ENCODE peak calls at places on chromosomes 3 and 15, in eight cellular contexts. One of them, this sample, is unnamed.

GRCh38 chr3:194548346-194549321 is 61.8 kb upstream of the ATP13A3 start:
- DNase-seq in HepG2: no peak
- DNase-seq in A549: no peak
- DNase-seq in ovary: no peak
- DNase-seq in suprapubic skin: no peak
- DNase-seq in SK-N-SH: no peak
- DNase-seq in GM12878: no peak
- DNase-seq in stomach: no peak
- DNase-seq in this sample: no peak

GRCh38 chr15:66802087-66803001 is 100.3 kb downstream of the SMAD6 start:
- DNase-seq in HepG2: no peak
- DNase-seq in SK-N-SH: no peak
- DNase-seq in suprapubic skin: peak; percentile 66
- DNase-seq in stomach: no peak
- DNase-seq in A549: no peak
- DNase-seq in GM12878: no peak
- DNase-seq in ovary: no peak
- DNase-seq in this sample: no peak

GRCh38 chr3:52523386-52524257 is 10.0 kb downstream of the NT5DC2 start:
- DNase-seq in SK-N-SH: peak; percentile 24
- DNase-seq in stomach: no peak
- DNase-seq in HepG2: no peak
- DNase-seq in A549: no peak
- DNase-seq in suprapubic skin: peak; percentile 61
- DNase-seq in ovary: peak; percentile 19
- DNase-seq in GM12878: no peak
- DNase-seq in this sample: peak; percentile 11

GRCh38 chr3:186298876-186299275 is 63.2 kb downstream of the DGKG start:
- DNase-seq in SK-N-SH: no peak
- DNase-seq in A549: peak; percentile 17
- DNase-seq in GM12878: no peak
- DNase-seq in stomach: no peak
- DNase-seq in ovary: no peak
- DNase-seq in HepG2: no peak
- DNase-seq in suprapubic skin: no peak
- DNase-seq in this sample: no peak

GRCh38 chr3:139607981-139608380 is 68.4 kb upstream of the RBP1 start:
- DNase-seq in HepG2: no peak
- DNase-seq in SK-N-SH: no peak
- DNase-seq in ovary: no peak
- DNase-seq in suprapubic skin: no peak
- DNase-seq in stomach: no peak
- DNase-seq in GM12878: no peak
- DNase-seq in A549: no peak
- DNase-seq in this sample: no peak

GRCh38 chr3:164459526-164460151 is 618.7 kb downstream of the SI start:
- DNase-seq in suprapubic skin: no peak
- DNase-seq in stomach: no peak
- DNase-seq in SK-N-SH: no peak
- DNase-seq in ovary: no peak
- DNase-seq in A549: no peak
- DNase-seq in GM12878: no peak
- DNase-seq in HepG2: no peak
- DNase-seq in this sample: no peak

GRCh38 chr3:155676252-155676981 is 68.5 kb downstream of the PLCH1 start:
- DNase-seq in ovary: no peak
- DNase-seq in A549: no peak
- DNase-seq in SK-N-SH: peak; percentile 39
- DNase-seq in HepG2: no peak
- DNase-seq in stomach: peak; percentile 43
- DNase-seq in suprapubic skin: no peak
- DNase-seq in GM12878: no peak
- DNase-seq in this sample: no peak

GRCh38 chr3:142609136-142609535 is 12.9 kb downstream of the PLS1 start:
- DNase-seq in suprapubic skin: no peak
- DNase-seq in stomach: no peak
- DNase-seq in SK-N-SH: no peak
- DNase-seq in A549: no peak
- DNase-seq in ovary: no peak
- DNase-seq in GM12878: no peak
- DNase-seq in HepG2: no peak
- DNase-seq in this sample: no peak

GRCh38 chr3:37417297-37418082 is 243.1 kb upstream of the LRRFIP2 start:
- DNase-seq in HepG2: peak; percentile 19
- DNase-seq in suprapubic skin: no peak
- DNase-seq in A549: no peak
- DNase-seq in GM12878: no peak
- DNase-seq in SK-N-SH: no peak
- DNase-seq in stomach: no peak
- DNase-seq in ovary: no peak
- DNase-seq in this sample: no peak

GRCh38 chr3:126493731-126494130 is 18.0 kb upstream of the ZXDC start:
- DNase-seq in suprapubic skin: no peak
- DNase-seq in A549: no peak
- DNase-seq in GM12878: no peak
- DNase-seq in HepG2: no peak
- DNase-seq in stomach: no peak
- DNase-seq in ovary: no peak
- DNase-seq in SK-N-SH: no peak
- DNase-seq in this sample: no peak

GRCh38 chr3:141231923-141232861 is 567 bp downstream of the PXYLP1 start:
- DNase-seq in ovary: peak; percentile 68
- DNase-seq in suprapubic skin: peak; percentile 76
- DNase-seq in GM12878: no peak
- DNase-seq in HepG2: no peak
- DNase-seq in stomach: peak; percentile 66
- DNase-seq in SK-N-SH: peak; percentile 67
- DNase-seq in A549: peak; percentile 31
- DNase-seq in this sample: no peak

GRCh38 chr15:35305906-35306305 is 220.8 kb upstream of the NANOGP8 start:
- DNase-seq in ovary: no peak
- DNase-seq in suprapubic skin: no peak
- DNase-seq in GM12878: no peak
- DNase-seq in stomach: no peak
- DNase-seq in A549: no peak
- DNase-seq in HepG2: no peak
- DNase-seq in SK-N-SH: no peak
- DNase-seq in this sample: no peak

GRCh38 chr3:168545591-168545990 is 449.9 kb upstream of the GOLIM4 start:
- DNase-seq in SK-N-SH: no peak
- DNase-seq in HepG2: no peak
- DNase-seq in GM12878: no peak
- DNase-seq in stomach: no peak
- DNase-seq in suprapubic skin: no peak
- DNase-seq in A549: no peak
- DNase-seq in ovary: no peak
- DNase-seq in this sample: no peak

GRCh38 chr3:138848696-138849095 is 14.0 kb upstream of the PIK3CB start:
- DNase-seq in SK-N-SH: no peak
- DNase-seq in A549: no peak
- DNase-seq in HepG2: no peak
- DNase-seq in stomach: no peak
- DNase-seq in GM12878: no peak
- DNase-seq in suprapubic skin: no peak
- DNase-seq in ovary: no peak
- DNase-seq in this sample: no peak

GRCh38 chr15:44087578-44088190 is 107.4 kb downstream of the FRMD5 start:
- DNase-seq in GM12878: no peak
- DNase-seq in stomach: no peak
- DNase-seq in HepG2: no peak
- DNase-seq in A549: peak; percentile 47
- DNase-seq in suprapubic skin: no peak
- DNase-seq in SK-N-SH: no peak
- DNase-seq in ovary: no peak
- DNase-seq in this sample: no peak

GRCh38 chr3:148882288-148882687 is 17.2 kb downstream of the CPA3 start:
- DNase-seq in stomach: no peak
- DNase-seq in SK-N-SH: no peak
- DNase-seq in suprapubic skin: no peak
- DNase-seq in HepG2: no peak
- DNase-seq in ovary: no peak
- DNase-seq in A549: no peak
- DNase-seq in GM12878: no peak
- DNase-seq in this sample: no peak

GRCh38 chr3:152241142-152242067 is 27.3 kb upstream of the MBNL1 start:
- DNase-seq in suprapubic skin: no peak
- DNase-seq in GM12878: no peak
- DNase-seq in ovary: no peak
- DNase-seq in HepG2: no peak
- DNase-seq in SK-N-SH: no peak
- DNase-seq in A549: no peak
- DNase-seq in stomach: no peak
- DNase-seq in this sample: no peak

GRCh38 chr3:152245498-152246175 is 23.1 kb upstream of the MBNL1 start:
- DNase-seq in GM12878: no peak
- DNase-seq in suprapubic skin: no peak
- DNase-seq in HepG2: no peak
- DNase-seq in stomach: no peak
- DNase-seq in SK-N-SH: no peak
- DNase-seq in A549: no peak
- DNase-seq in ovary: no peak
- DNase-seq in this sample: no peak

GRCh38 chr3:152243301-152243711 is 25.4 kb upstream of the MBNL1 start:
- DNase-seq in SK-N-SH: no peak
- DNase-seq in GM12878: peak; percentile 74
- DNase-seq in suprapubic skin: no peak
- DNase-seq in stomach: no peak
- DNase-seq in ovary: no peak
- DNase-seq in HepG2: peak; percentile 10
- DNase-seq in A549: no peak
- DNase-seq in this sample: no peak

DNA sequence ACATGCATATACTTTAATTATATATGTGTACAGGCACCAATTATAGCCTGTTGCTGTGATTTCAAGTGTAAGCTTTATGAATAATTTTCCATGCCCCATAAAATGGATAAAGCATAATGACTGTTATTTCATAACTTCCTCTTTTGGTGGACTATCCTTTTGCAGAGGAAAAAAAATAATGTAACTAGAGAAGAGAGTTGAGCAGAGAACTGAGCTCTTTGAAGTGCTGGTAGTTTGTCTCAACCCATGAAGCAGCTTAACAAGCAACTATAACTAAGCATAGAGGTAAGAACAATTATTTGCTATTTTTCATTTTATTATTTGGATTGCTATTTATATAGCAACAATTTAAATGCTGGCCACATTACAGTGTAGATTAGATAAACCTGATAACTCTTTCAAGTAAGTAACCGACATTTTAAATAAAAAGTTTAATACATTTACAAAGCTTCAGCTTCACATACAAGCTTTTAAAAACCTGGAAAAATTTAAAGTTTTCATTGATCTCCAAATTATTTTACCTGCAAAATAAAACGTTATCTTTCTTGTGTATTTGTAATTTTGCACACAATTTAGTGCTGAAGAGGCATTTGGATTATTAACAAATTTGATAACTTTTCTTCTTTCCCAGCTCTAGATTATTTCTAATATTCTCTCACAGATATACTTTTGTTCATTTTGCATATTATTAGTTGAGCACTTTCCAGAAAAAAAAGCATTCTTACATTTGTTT is 24.4 kb upstream of the MBNL1 start:
- DNase-seq in A549: no peak
- DNase-seq in suprapubic skin: no peak
- DNase-seq in SK-N-SH: no peak
- DNase-seq in HepG2: no peak
- DNase-seq in ovary: no peak
- DNase-seq in stomach: no peak
- DNase-seq in GM12878: no peak
- DNase-seq in this sample: no peak
- H3K4me3 ChIP-seq in A549: no peak overlapping the region
- H3K4me3 ChIP-seq in suprapubic skin: no peak overlapping the region
- H3K4me3 ChIP-seq in SK-N-SH: no peak overlapping the region
- H3K4me3 ChIP-seq in HepG2: no peak overlapping the region
- H3K4me3 ChIP-seq in ovary: no peak overlapping the region
- H3K4me3 ChIP-seq in stomach: peak overlapping the region; percentile 9
- H3K4me3 ChIP-seq in GM12878: peak overlapping the region; percentile 64
- H3K4me3 ChIP-seq in this sample: no peak overlapping the region

GRCh38 chr3:65714138-65714537 is 324.6 kb downstream of the MAGI1 start:
- DNase-seq in ovary: no peak
- DNase-seq in suprapubic skin: no peak
- DNase-seq in stomach: no peak
- DNase-seq in GM12878: no peak
- DNase-seq in SK-N-SH: no peak
- DNase-seq in A549: no peak
- DNase-seq in HepG2: no peak
- DNase-seq in this sample: no peak
- TF ChIP-seq EP300 in ovary: no peak
- TF ChIP-seq EP300 in suprapubic skin: no peak
- TF ChIP-seq EP300 in stomach: no peak
- TF ChIP-seq EP300 in GM12878: no peak
- TF ChIP-seq EP300 in SK-N-SH: no peak
- TF ChIP-seq EP300 in A549: no peak
- TF ChIP-seq EP300 in HepG2: no peak
- TF ChIP-seq EP300 in this sample: no peak

DNA sequence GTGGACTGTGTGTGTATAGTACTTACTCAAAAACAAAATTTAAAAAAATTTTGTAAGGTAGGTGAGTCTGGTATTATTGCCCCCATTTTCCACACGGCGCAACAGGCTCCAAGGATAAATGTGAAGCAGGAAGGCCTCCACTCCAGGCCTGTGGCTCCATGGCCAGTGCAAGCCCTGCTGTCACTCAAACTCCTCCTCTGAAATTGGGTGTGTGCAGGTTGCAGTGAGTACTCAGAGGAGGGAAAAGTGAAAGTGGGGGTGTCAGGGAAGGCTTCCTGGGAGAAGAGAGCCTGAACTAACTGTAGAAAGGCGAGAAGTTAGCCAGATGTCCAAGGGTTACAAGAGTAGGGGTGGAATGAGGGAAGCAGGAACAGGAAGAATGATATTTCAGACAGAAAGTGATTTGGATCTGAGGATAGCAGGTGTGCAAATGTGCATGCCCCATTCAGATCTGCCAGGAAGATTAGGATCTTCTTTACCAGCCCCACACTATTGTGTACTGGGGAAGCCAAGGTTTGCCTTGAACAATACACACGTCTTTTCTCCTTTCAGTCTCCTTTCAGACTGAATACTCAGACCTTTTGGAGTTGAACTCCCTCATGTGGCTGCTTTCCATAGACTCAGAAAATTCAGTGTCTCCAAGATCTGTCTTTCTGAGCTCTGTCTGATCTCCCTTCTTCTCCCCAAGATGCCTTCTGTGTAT is 48.7 kb upstream of the RYK start:
- DNase-seq in HepG2: no peak
- DNase-seq in GM12878: no peak
- DNase-seq in A549: no peak
- DNase-seq in suprapubic skin: no peak
- DNase-seq in stomach: no peak
- DNase-seq in SK-N-SH: no peak
- DNase-seq in ovary: no peak
- DNase-seq in this sample: peak; percentile 13
- H3K4me3 ChIP-seq in HepG2: no peak overlapping the region
- H3K4me3 ChIP-seq in GM12878: no peak overlapping the region
- H3K4me3 ChIP-seq in A549: no peak overlapping the region
- H3K4me3 ChIP-seq in suprapubic skin: no peak overlapping the region
- H3K4me3 ChIP-seq in stomach: no peak overlapping the region
- H3K4me3 ChIP-seq in SK-N-SH: no peak overlapping the region
- H3K4me3 ChIP-seq in ovary: no peak overlapping the region
- H3K4me3 ChIP-seq in this sample: no peak overlapping the region

GRCh38 chr3:29144807-29145206 is 136.1 kb upstream of the RBMS3 start:
- DNase-seq in suprapubic skin: no peak
- DNase-seq in stomach: no peak
- DNase-seq in ovary: peak; percentile 29
- DNase-seq in A549: no peak
- DNase-seq in HepG2: no peak
- DNase-seq in GM12878: no peak
- DNase-seq in SK-N-SH: peak; percentile 55
- DNase-seq in this sample: peak; percentile 17
- TF ChIP-seq EP300 in suprapubic skin: no peak
- TF ChIP-seq EP300 in stomach: no peak
- TF ChIP-seq EP300 in ovary: no peak
- TF ChIP-seq EP300 in A549: no peak
- TF ChIP-seq EP300 in HepG2: no peak
- TF ChIP-seq EP300 in GM12878: no peak
- TF ChIP-seq EP300 in SK-N-SH: no peak
- TF ChIP-seq EP300 in this sample: no peak

This sample was measured in tibial nerve.